ENCODE peak calls at places on chromosomes 6 and 20, in four cellular contexts. Q, C, O and V are unnamed samples.

GRCh38 chr6:8080338-8081151 is 16.4 kb upstream of the BLOC1S5 start:
- DNase-seq in Q (no peak), O (no peak), C (no peak), V (no peak)

GRCh38 chr20:44247676-44248419 is 740 bp downstream of the GDAP1L1 start:
- DNase-seq in C (no peak), Q (no peak), O (no peak), V (no peak)

GRCh38 chr6:35948725-35949124 is 27.8 kb upstream of the SRPK1 start:
- DNase-seq in O (no peak), C (no peak), Q (no peak), V (no peak)

GRCh38 chr20:59020938-59021551 is 1.8 kb downstream of the TUBB1 start:
- DNase-seq in Q (no peak), O (no peak), C (no peak), V (no peak)

GRCh38 chr6:29483735-29484134 is 4.0 kb downstream of the MAS1L start:
- DNase-seq in C (no peak), Q (no peak), O (no peak), V (no peak)

GRCh38 chr6:128494440-128494839 is 26.0 kb downstream of the PTPRK start:
- DNase-seq in O (no peak), Q (no peak), C (no peak), V (peak)

GRCh38 chr6:143620461-143620860 is 57.3 kb upstream of the PHACTR2 start:
- DNase-seq in Q (no peak), C (peak), O (no peak), V (no peak)

GRCh38 chr6:31087494-31088089 is 24.8 kb downstream of the C6orf15 start:
- DNase-seq in O (peak), Q (peak), C (peak), V (peak)